ENCODE peak calls at places on chromosomes 2 and 18, in six cellular contexts. O, N, U, D, J and B are unnamed samples. For H3K4me1, the result is how much of the 10 kb centered on the place peaks cover.

GRCh38 chr2:55052087-55053061 is 2.1 kb upstream of the RTN4 start:
- DNase-seq in O (no peak), N (no peak), U (peak), D (no peak), J (no peak), B (no peak)

GRCh38 chr2:161273038-161273760 is 35.0 kb upstream of the PSMD14 start:
- DNase-seq in O (no peak), N (no peak), U (peak), D (peak), J (no peak), B (no peak)

GRCh38 chr18:9475643-9476580 is 599 bp downstream of the RALBP1 start:
- DNase-seq in O (no peak), N (no peak), U (peak), D (peak), J (no peak), B (no peak)

GRCh38 chr2:228828397-228828796 is 442.7 kb downstream of the PID1 start:
- DNase-seq in O (no peak), N (no peak), U (no peak), D (no peak), J (no peak), B (no peak)

GRCh38 chr2:84880645-84881521 is at the start of gene TRABD2A:
- DNase-seq in O (no peak), N (peak), U (peak), D (no peak), J (no peak), B (no peak)

GRCh38 chr18:3520230-3521085 is 70.5 kb downstream of the TGIF1 start:
- DNase-seq in O (no peak), N (no peak), U (no peak), D (no peak), J (no peak), B (no peak)

GRCh38 chr18:67199993-67200617 is 316.4 kb downstream of the DSEL start:
- DNase-seq in O (no peak), N (no peak), U (peak), D (peak), J (no peak), B (no peak)

GRCh38 chr2:198127627-198128026 is 323.2 kb downstream of the PLCL1 start:
- DNase-seq in O (peak), N (no peak), U (peak), D (no peak), J (no peak), B (peak)

GRCh38 chr2:173101687-173102086 is 26.0 kb downstream of the MAP3K20 start:
- DNase-seq in O (no peak), N (no peak), U (peak), D (no peak), J (no peak), B (no peak)

GRCh38 chr2:205283721-205284270 is 398.5 kb upstream of the NRP2 start:
- DNase-seq in O (no peak), N (no peak), U (no peak), D (no peak), J (no peak), B (no peak)

GRCh38 chr2:20796374-20796791 is 26.5 kb downstream of the LDAH start:
- DNase-seq in O (no peak), N (no peak), U (peak), D (peak), J (no peak), B (no peak)

GRCh38 chr2:2582998-2583545 is 252.0 kb upstream of the MYT1L start:
- DNase-seq in O (no peak), N (peak), U (no peak), D (no peak), J (no peak), B (no peak)

GRCh38 chr2:86650188-86650587 is 26.5 kb upstream of the RNF103 start:
- DNase-seq in O (no peak), N (no peak), U (no peak), D (no peak), J (no peak), B (no peak)

GRCh38 chr18:37243756-37244155 is 321.8 kb downstream of the CELF4 start:
- DNase-seq in O (no peak), N (peak), U (no peak), D (no peak), J (no peak), B (no peak)

DNA sequence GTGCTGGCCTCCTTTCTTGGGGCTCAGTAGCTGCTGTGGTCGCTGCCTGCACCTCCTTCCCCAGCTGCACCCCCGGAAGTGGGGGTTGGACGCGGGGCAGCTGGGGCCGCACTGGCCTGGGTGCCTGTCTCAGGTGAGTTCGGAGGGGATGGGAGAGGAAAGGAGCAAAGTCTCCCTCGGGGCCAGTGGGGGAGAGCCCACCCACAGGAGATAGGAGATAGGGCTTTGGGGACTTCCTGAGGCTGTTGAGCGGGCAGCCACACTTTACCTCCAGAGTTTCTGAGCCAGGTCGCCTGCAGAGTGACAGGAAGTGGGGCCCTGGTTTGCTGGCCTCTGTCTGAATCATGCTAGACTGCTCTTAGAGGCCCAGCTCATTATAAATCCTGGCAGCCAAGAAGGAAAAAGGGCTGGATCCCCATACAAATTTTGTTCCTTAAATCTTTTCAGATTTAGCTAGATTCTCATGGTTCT is 8.1 kb downstream of the MBP start:
- DNase-seq in O (no peak), N (peak), U (no peak), D (no peak), J (no peak), B (no peak)
- TF ChIP-seq POLR2A in O (no peak), N (no peak), U (no peak), D (no peak), J (no peak), B (no peak)

GRCh38 chr2:96763511-96764252 is 3.0 kb downstream of the CNNM4 start:
- DNase-seq in O (no peak), N (no peak), U (no peak), D (no peak), J (no peak), B (no peak)
- TF ChIP-seq CTCF in O (no peak), N (peak), U (peak), D (peak), J (peak), B (peak)

GRCh38 chr18:59923539-59924196 is 23.9 kb downstream of the PMAIP1 start:
- DNase-seq in O (no peak), N (no peak), U (no peak), D (no peak), J (no peak), B (no peak)
- H3K4me1 ChIP-seq in O (under half), N (under half), U (under half), D (under half), J (under half), B (under half)

DNA sequence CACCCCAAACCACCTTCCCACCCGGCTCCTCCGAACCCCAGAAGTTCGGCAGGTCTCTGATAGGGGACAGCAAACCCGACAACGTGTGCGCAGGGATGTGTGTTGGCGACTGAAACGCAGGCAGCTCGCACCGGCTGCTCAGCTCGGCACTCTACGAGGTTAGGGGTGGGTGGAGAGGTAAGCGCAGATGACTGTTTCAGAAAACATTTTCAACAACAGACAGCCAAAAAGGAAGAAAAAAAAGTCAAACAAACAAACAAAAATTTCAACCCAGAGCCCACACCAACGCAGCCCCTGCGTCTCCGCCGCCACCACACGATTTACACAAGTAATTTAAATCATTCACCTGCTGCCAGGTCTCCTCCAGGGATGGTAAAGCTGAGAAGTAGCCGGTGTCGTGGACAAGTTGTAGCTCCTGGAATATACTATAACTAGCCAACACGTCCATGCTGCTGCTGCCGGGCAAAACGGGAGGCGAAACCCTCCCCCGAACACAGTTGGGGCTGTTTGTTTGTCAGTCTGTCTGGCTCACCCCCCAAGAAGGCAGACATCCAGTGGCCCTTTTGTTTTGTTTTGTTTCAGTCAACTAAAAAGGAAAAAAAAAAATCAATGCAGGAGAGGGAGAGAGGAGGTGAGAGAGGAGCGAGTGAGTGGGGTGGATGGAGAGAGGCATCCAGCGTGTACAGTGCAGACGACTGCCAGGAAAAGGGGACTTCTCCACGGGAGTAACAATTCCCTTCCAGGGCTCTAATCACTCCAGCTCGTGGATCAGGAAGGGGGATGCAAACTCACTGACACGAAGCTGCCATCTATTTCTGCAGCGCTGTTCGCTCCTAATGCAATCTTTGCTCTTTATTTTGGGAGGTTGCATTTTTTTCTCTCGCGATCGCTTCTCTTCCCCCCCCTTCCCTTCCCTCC is at the start of gene KLF7:
- DNase-seq in O (peak), N (peak), U (peak), D (no peak), J (peak), B (peak)
- TF ChIP-seq POLR2A in O (no peak), N (peak), U (peak), D (no peak), J (no peak), B (peak)

DNA sequence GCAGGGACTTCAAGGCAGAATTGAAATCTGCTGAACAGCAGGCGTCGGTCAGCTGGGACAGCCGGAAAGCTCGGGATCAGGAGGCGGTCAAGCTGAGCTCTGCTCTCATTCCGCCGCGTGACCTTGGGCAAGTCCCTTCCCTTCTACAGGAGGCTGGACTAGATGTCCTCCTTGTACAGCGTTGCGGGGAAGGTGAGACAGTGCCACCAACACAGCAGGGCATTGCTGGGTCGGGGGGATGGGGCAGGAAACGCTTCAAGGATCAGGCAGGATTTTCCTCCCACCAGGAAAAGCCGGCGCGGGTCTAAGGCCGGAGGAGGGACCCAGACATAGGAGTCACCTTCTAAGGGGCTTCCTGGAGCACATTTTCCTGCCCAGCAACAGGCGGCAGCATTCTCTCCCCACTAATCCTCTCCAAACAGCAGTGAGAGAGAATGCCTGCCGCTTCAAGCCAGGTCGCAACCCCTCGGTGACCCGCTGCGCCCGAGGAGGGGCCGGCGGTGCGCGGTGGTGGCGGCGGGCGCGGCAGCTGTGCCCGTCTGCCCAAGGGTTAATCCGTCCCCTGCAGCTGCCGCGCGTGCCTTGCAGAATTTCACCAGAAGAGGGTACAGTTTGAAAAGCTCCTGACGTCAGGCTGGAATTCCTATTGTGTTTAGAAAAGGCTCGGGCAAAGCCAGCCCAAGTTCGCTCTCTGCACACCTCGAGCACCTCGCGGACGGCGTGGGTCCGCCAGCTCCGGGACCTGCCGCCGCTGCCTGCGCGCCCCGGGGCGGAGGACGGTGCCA is at the start of gene KCNF1:
- DNase-seq in O (no peak), N (peak), U (peak), D (no peak), J (no peak), B (no peak)
- TF ChIP-seq CTCF in O (no peak), N (no peak), U (peak), D (peak), J (no peak), B (no peak)

GRCh38 chr2:10406016-10406415 is 42.1 kb downstream of the ODC1 start:
- DNase-seq in O (peak), N (no peak), U (no peak), D (no peak), J (peak), B (no peak)

GRCh38 chr2:10407432-10407831 is 40.7 kb downstream of the ODC1 start:
- DNase-seq in O (no peak), N (no peak), U (no peak), D (no peak), J (no peak), B (no peak)

GRCh38 chr2:10407841-10408648 is 40.1 kb downstream of the ODC1 start:
- DNase-seq in O (peak), N (peak), U (peak), D (peak), J (peak), B (peak)

GRCh38 chr2:10405441-10405840 is 42.7 kb downstream of the ODC1 start:
- DNase-seq in O (peak), N (no peak), U (peak), D (no peak), J (peak), B (peak)

DNA sequence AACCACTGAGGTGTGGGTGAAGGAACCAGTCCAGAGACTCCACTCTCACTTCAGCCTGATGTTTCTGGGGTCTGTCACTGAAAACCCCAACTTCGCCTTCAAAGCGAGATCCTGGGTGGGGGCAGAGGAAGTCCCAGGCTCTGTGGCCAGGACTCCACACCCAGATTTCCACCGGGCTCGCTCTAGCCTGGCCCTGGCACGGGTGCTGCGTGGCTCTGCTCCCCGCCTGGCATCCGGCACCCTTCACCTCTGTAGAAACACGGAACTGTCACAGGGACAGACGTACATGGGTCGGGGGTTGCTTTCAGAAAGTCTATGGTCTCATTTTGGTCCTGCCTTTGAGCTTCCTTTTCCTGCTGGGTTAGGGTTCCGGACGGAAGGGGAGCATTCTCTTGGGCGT is 41.6 kb downstream of the ODC1 start:
- DNase-seq in O (no peak), N (no peak), U (no peak), D (no peak), J (no peak), B (no peak)
- H3K4me1 ChIP-seq in O (half or more), N (half or more), U (under half), D (under half), J (under half), B (under half)

DNA sequence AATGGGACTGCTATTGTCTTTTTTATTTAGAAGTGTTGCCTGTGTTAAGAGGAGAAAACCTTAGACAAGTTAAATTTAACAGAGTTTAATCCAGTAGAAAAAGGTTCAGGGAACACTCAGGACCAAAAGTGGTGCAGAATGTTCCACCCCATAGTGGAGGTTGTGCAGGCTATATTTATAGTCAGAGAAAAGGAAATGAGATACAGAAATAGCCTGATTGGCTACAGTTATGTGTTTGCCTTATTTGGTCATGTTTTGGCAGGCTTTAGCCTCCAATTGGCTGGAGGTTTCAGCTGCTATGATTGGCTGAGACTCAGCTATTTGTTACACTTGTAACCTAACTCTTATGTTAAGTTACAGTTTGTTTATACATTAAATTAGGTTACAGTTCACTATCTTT is 4.1 kb downstream of the STAMBP start:
- DNase-seq in O (peak), N (no peak), U (peak), D (no peak), J (no peak), B (no peak)
- TF ChIP-seq POLR2A in O (peak), N (no peak), U (no peak), D (no peak), J (no peak), B (no peak)